ENCODE peak calls at places on chromosomes 13 and 19, in seven cellular contexts. R is activated CD8-positive, alpha-beta T cell treated with anti-CD3 and anti-CD28 coated beads, Interleukin-2, amount 10 ng/mL, durations not matched to agents 7 days and 5 days; J is GM18507; D is AG09309; I is kidney tubule cell; C is NCI-H2107; W is brain microvascular endothelial cell. B is an unnamed sample.

GRCh38 chr13:83065136-83065535 is 817.1 kb downstream of the SLITRK1 start:
- DNase-seq in R (no peak), J (no peak), D (peak; percentile 55), I (peak; percentile 66), C (no peak), W (peak; percentile 15), B (no peak)

GRCh38 chr13:76641056-76641455 is 245.1 kb downstream of the KCTD12 start:
- DNase-seq in R (no peak), J (no peak), D (no peak), I (no peak), C (no peak), W (no peak), B (no peak)

GRCh38 chr13:25051065-25051464 is 44.9 kb upstream of the PABPC3 start:
- DNase-seq in R (no peak), J (no peak), D (no peak), I (no peak), C (no peak), W (no peak), B (no peak)

GRCh38 chr19:1469936-1470863 is 8.8 kb downstream of the C19orf25 start:
- DNase-seq in R (peak; percentile 80), J (no peak), D (no peak), I (no peak), C (no peak), W (no peak), B (peak; percentile 80)

GRCh38 chr19:33063356-33064116 is 1.2 kb downstream of the RHPN2 start:
- DNase-seq in R (no peak), J (no peak), D (no peak), I (peak; percentile 56), C (no peak), W (no peak), B (no peak)

GRCh38 chr19:55258476-55258827 is 365 bp downstream of the PPP6R1 start:
- DNase-seq in R (peak; percentile 52), J (no peak), D (no peak), I (no peak), C (no peak), W (no peak), B (no peak)

GRCh38 chr19:10363789-10364281 is 16.5 kb downstream of the TYK2 start:
- DNase-seq in R (no peak), J (no peak), D (no peak), I (peak; percentile 87), C (no peak), W (peak; percentile 14), B (no peak)

GRCh38 chr13:43876366-43876765 is 3.2 kb downstream of the CCDC122 start:
- DNase-seq in R (no peak), J (no peak), D (no peak), I (no peak), C (no peak), W (no peak), B (no peak)

GRCh38 chr19:15454371-15454800 is 4.6 kb upstream of the WIZ start:
- DNase-seq in R (no peak), J (no peak), D (no peak), I (no peak), C (no peak), W (no peak), B (no peak)

GRCh38 chr13:38697628-38698333 is 10.9 kb downstream of the FREM2 start:
- DNase-seq in R (no peak), J (no peak), D (no peak), I (peak; percentile 75), C (no peak), W (no peak), B (no peak)

GRCh38 chr19:21317821-21318220 is 11.4 kb downstream of the ZNF708 start:
- DNase-seq in R (no peak), J (no peak), D (no peak), I (no peak), C (no peak), W (no peak), B (no peak)

GRCh38 chr13:114029866-114030625 is 56.2 kb upstream of the C13orf46 start:
- DNase-seq in R (no peak), J (no peak), D (no peak), I (no peak), C (no peak), W (no peak), B (no peak)

GRCh38 chr19:4713384-4713951 is 10.2 kb downstream of the DPP9 start:
- DNase-seq in R (no peak), J (no peak), D (peak; percentile 94), I (peak; percentile 93), C (no peak), W (peak; percentile 96), B (no peak)

GRCh38 chr13:23086951-23087350 is 93.8 kb upstream of the SGCG start:
- DNase-seq in R (no peak), J (no peak), D (no peak), I (no peak), C (no peak), W (no peak), B (no peak)

GRCh38 chr13:94128430-94128829 is 351.1 kb downstream of the DCT start:
- DNase-seq in R (no peak), J (no peak), D (no peak), I (peak; percentile 78), C (no peak), W (no peak), B (no peak)

GRCh38 chr19:33871605-33872004 is 74.9 kb downstream of the KCTD15 start:
- DNase-seq in R (no peak), J (no peak), D (no peak), I (no peak), C (no peak), W (no peak), B (no peak)

GRCh38 chr19:46006411-46006810 is 11.1 kb downstream of the CCDC61 start:
- DNase-seq in R (no peak), J (no peak), D (no peak), I (no peak), C (no peak), W (no peak), B (no peak)

GRCh38 chr13:109874444-109874920 is 88.1 kb upstream of the IRS2 start:
- DNase-seq in R (no peak), J (no peak), D (no peak), I (no peak), C (no peak), W (no peak), B (no peak)

GRCh38 chr13:62997696-62998095 is 1582.0 kb upstream of the PCDH20 start:
- DNase-seq in R (no peak), J (no peak), D (no peak), I (no peak), C (no peak), W (no peak), B (no peak)

GRCh38 chr13:35600137-35600536 is 123.6 kb upstream of the MAB21L1 start:
- DNase-seq in R (no peak), J (no peak), D (no peak), I (peak; percentile 6), C (no peak), W (peak; percentile 58), B (no peak)

GRCh38 chr13:112133489-112134149 is 66.7 kb downstream of the SOX1 start:
- DNase-seq in R (no peak), J (no peak), D (no peak), I (no peak), C (no peak), W (no peak), B (no peak)

GRCh38 chr13:24650157-24650556 is 30.1 kb upstream of the ATP12A start:
- DNase-seq in R (no peak), J (no peak), D (peak; percentile 73), I (no peak), C (no peak), W (no peak), B (no peak)

GRCh38 chr13:98868932-98869331 is 108.9 kb downstream of the DOCK9 start:
- DNase-seq in R (no peak), J (no peak), D (no peak), I (no peak), C (no peak), W (no peak), B (no peak)

GRCh38 chr13:74132152-74132767 is 1.9 kb downstream of the KLF12 start:
- DNase-seq in R (peak; percentile 58), J (no peak), D (no peak), I (peak; percentile 34), C (no peak), W (peak; percentile 64), B (no peak)

B was measured in GM12891.